ENCODE peak calls at places on chromosomes 11 and 22, in ten cellular contexts. G, E, U, Q, V, M, N, O, C and X are unnamed samples.

GRCh38 chr11:122293298-122294023 is 177.4 kb upstream of the BLID start:
- DNase-seq in G (no peak), N (no peak), M (no peak), Q (no peak), V (no peak), E (no peak), O (no peak), U (peak; percentile 26), C (no peak), X (no peak)

GRCh38 chr11:29937526-29937925 is 79.3 kb downstream of the KCNA4 start:
- DNase-seq in Q (no peak), V (no peak), M (no peak), U (no peak), O (no peak), G (no peak), C (no peak), E (no peak), N (no peak), X (no peak)

GRCh38 chr22:38923463-38924196 is 33.8 kb upstream of the APOBEC3A start:
- DNase-seq in E (no peak), U (peak; percentile 86), V (peak; percentile 92), O (no peak), M (peak; percentile 93), N (peak; percentile 28), G (peak; percentile 66), C (peak; percentile 77), Q (peak; percentile 91), X (no peak)

GRCh38 chr22:26722159-26722558 is 64.8 kb downstream of the MIAT start:
- DNase-seq in C (no peak), U (no peak), G (no peak), M (no peak), E (no peak), Q (peak; percentile 84), O (no peak), N (no peak), V (no peak), X (no peak)

GRCh38 chr11:61332266-61332822 is 561 bp downstream of the DDB1 start:
- DNase-seq in G (no peak), Q (peak; percentile 38), C (peak; percentile 60), V (no peak), E (no peak), N (no peak), M (peak; percentile 16), O (no peak), U (no peak), X (no peak)

GRCh38 chr11:70437111-70437784 is 38.9 kb downstream of the CTTN start:
- DNase-seq in U (no peak), Q (no peak), M (no peak), V (peak; percentile 70), G (no peak), O (no peak), E (no peak), C (no peak), N (no peak), X (no peak)

GRCh38 chr11:76787911-76788596 is 4.9 kb downstream of the TSKU start:
- DNase-seq in O (no peak), V (peak; percentile 80), G (no peak), C (no peak), U (no peak), N (no peak), M (no peak), E (no peak), Q (peak; percentile 41), X (no peak)

GRCh38 chr22:29951675-29952413 is 68.9 kb downstream of the MTMR3 start:
- DNase-seq in Q (no peak), U (no peak), G (no peak), N (no peak), V (no peak), E (no peak), M (no peak), C (no peak), O (no peak), X (no peak)

GRCh38 chr11:43393765-43394355 is 35.1 kb downstream of the TTC17 start:
- DNase-seq in N (no peak), G (no peak), C (no peak), Q (no peak), V (no peak), E (no peak), U (no peak), M (no peak), O (no peak), X (no peak)